ENCODE peak calls at places on chromosomes 11 and 22, in six cellular contexts. One of them, this sample, is unnamed.

GRCh38 chr11:96073536-96073935 is 149.6 kb upstream of the MTMR2 start:
- DNase-seq in tibial nerve: no peak
- DNase-seq in Calu3: peak
- DNase-seq in cardiac fibroblast: no peak
- DNase-seq in glutamatergic neuron: no peak
- DNase-seq in progenitor cell of endocrine pancreas: no peak
- DNase-seq in this sample: no peak

GRCh38 chr11:2860636-2861035 is 24.9 kb downstream of the CDKN1C start:
- DNase-seq in tibial nerve: no peak
- DNase-seq in Calu3: peak
- DNase-seq in cardiac fibroblast: peak
- DNase-seq in glutamatergic neuron: no peak
- DNase-seq in progenitor cell of endocrine pancreas: no peak
- DNase-seq in this sample: peak

GRCh38 chr11:96466607-96467006 is 76.8 kb downstream of the JRKL start:
- DNase-seq in tibial nerve: no peak
- DNase-seq in Calu3: no peak
- DNase-seq in cardiac fibroblast: no peak
- DNase-seq in glutamatergic neuron: no peak
- DNase-seq in progenitor cell of endocrine pancreas: no peak
- DNase-seq in this sample: no peak

GRCh38 chr11:83241291-83241946 is 44.7 kb downstream of the CCDC90B start:
- DNase-seq in tibial nerve: peak
- DNase-seq in Calu3: peak
- DNase-seq in cardiac fibroblast: peak
- DNase-seq in glutamatergic neuron: peak
- DNase-seq in progenitor cell of endocrine pancreas: peak
- DNase-seq in this sample: peak

GRCh38 chr11:114085965-114086364 is 26.5 kb downstream of the ZBTB16 start:
- DNase-seq in tibial nerve: no peak
- DNase-seq in Calu3: no peak
- DNase-seq in cardiac fibroblast: no peak
- DNase-seq in glutamatergic neuron: no peak
- DNase-seq in progenitor cell of endocrine pancreas: no peak
- DNase-seq in this sample: peak

GRCh38 chr11:126930100-126930841 is 70.3 kb downstream of the KIRREL3 start:
- DNase-seq in tibial nerve: no peak
- DNase-seq in Calu3: no peak
- DNase-seq in cardiac fibroblast: no peak
- DNase-seq in glutamatergic neuron: no peak
- DNase-seq in progenitor cell of endocrine pancreas: no peak
- DNase-seq in this sample: no peak

GRCh38 chr11:95229199-95230053 is 1.6 kb downstream of the SESN3 start:
- DNase-seq in tibial nerve: no peak
- DNase-seq in Calu3: no peak
- DNase-seq in cardiac fibroblast: peak
- DNase-seq in glutamatergic neuron: no peak
- DNase-seq in progenitor cell of endocrine pancreas: no peak
- DNase-seq in this sample: peak

GRCh38 chr11:122095950-122096942 is 19.8 kb downstream of the BLID start:
- DNase-seq in tibial nerve: no peak
- DNase-seq in Calu3: no peak
- DNase-seq in cardiac fibroblast: peak
- DNase-seq in glutamatergic neuron: no peak
- DNase-seq in progenitor cell of endocrine pancreas: no peak
- DNase-seq in this sample: peak

GRCh38 chr22:31945478-31945815 is 1.1 kb downstream of the YWHAH start:
- DNase-seq in tibial nerve: no peak
- DNase-seq in Calu3: no peak
- DNase-seq in cardiac fibroblast: no peak
- DNase-seq in glutamatergic neuron: no peak
- DNase-seq in progenitor cell of endocrine pancreas: no peak
- DNase-seq in this sample: no peak

GRCh38 chr11:45045692-45046471 is 95.2 kb upstream of the TP53I11 start:
- DNase-seq in tibial nerve: peak
- DNase-seq in Calu3: peak
- DNase-seq in cardiac fibroblast: peak
- DNase-seq in glutamatergic neuron: no peak
- DNase-seq in progenitor cell of endocrine pancreas: no peak
- DNase-seq in this sample: peak

GRCh38 chr22:41699264-41700104 is at the start of gene MEI1:
- DNase-seq in tibial nerve: peak
- DNase-seq in Calu3: no peak
- DNase-seq in cardiac fibroblast: peak
- DNase-seq in glutamatergic neuron: peak
- DNase-seq in progenitor cell of endocrine pancreas: peak
- DNase-seq in this sample: no peak

GRCh38 chr11:10351435-10351767 is 46.5 kb downstream of the ADM start:
- DNase-seq in tibial nerve: no peak
- DNase-seq in Calu3: no peak
- DNase-seq in cardiac fibroblast: no peak
- DNase-seq in glutamatergic neuron: no peak
- DNase-seq in progenitor cell of endocrine pancreas: no peak
- DNase-seq in this sample: no peak

GRCh38 chr11:95091663-95092062 is 2.0 kb downstream of the ENDOD1 start:
- DNase-seq in tibial nerve: no peak
- DNase-seq in Calu3: no peak
- DNase-seq in cardiac fibroblast: no peak
- DNase-seq in glutamatergic neuron: no peak
- DNase-seq in progenitor cell of endocrine pancreas: no peak
- DNase-seq in this sample: no peak

GRCh38 chr11:96221244-96222070 is 121.5 kb downstream of the MAML2 start:
- DNase-seq in tibial nerve: no peak
- DNase-seq in Calu3: no peak
- DNase-seq in cardiac fibroblast: no peak
- DNase-seq in glutamatergic neuron: no peak
- DNase-seq in progenitor cell of endocrine pancreas: no peak
- DNase-seq in this sample: no peak

GRCh38 chr11:112610996-112611795 is 350.0 kb upstream of the NCAM1 start:
- DNase-seq in tibial nerve: no peak
- DNase-seq in Calu3: no peak
- DNase-seq in cardiac fibroblast: peak
- DNase-seq in glutamatergic neuron: no peak
- DNase-seq in progenitor cell of endocrine pancreas: no peak
- DNase-seq in this sample: peak

GRCh38 chr11:73480677-73481076 is 104.5 kb downstream of the RELT start:
- DNase-seq in tibial nerve: no peak
- DNase-seq in Calu3: no peak
- DNase-seq in cardiac fibroblast: peak
- DNase-seq in glutamatergic neuron: no peak
- DNase-seq in progenitor cell of endocrine pancreas: no peak
- DNase-seq in this sample: peak

GRCh38 chr11:104625246-104625645 is 273.0 kb downstream of the CASP12 start:
- DNase-seq in tibial nerve: no peak
- DNase-seq in Calu3: no peak
- DNase-seq in cardiac fibroblast: peak
- DNase-seq in glutamatergic neuron: no peak
- DNase-seq in progenitor cell of endocrine pancreas: no peak
- DNase-seq in this sample: peak

GRCh38 chr11:15234796-15235195 is 120.1 kb downstream of the INSC start:
- DNase-seq in tibial nerve: no peak
- DNase-seq in Calu3: no peak
- DNase-seq in cardiac fibroblast: no peak
- DNase-seq in glutamatergic neuron: no peak
- DNase-seq in progenitor cell of endocrine pancreas: no peak
- DNase-seq in this sample: no peak

GRCh38 chr11:15233386-15233785 is 118.7 kb downstream of the INSC start:
- DNase-seq in tibial nerve: no peak
- DNase-seq in Calu3: no peak
- DNase-seq in cardiac fibroblast: no peak
- DNase-seq in glutamatergic neuron: no peak
- DNase-seq in progenitor cell of endocrine pancreas: no peak
- DNase-seq in this sample: no peak

GRCh38 chr11:15238856-15239255 is 124.1 kb downstream of the INSC start:
- DNase-seq in tibial nerve: no peak
- DNase-seq in Calu3: no peak
- DNase-seq in cardiac fibroblast: no peak
- DNase-seq in glutamatergic neuron: no peak
- DNase-seq in progenitor cell of endocrine pancreas: no peak
- DNase-seq in this sample: no peak

GRCh38 chr11:15232496-15232895 is 117.8 kb downstream of the INSC start:
- DNase-seq in tibial nerve: no peak
- DNase-seq in Calu3: no peak
- DNase-seq in cardiac fibroblast: no peak
- DNase-seq in glutamatergic neuron: no peak
- DNase-seq in progenitor cell of endocrine pancreas: no peak
- DNase-seq in this sample: no peak

DNA sequence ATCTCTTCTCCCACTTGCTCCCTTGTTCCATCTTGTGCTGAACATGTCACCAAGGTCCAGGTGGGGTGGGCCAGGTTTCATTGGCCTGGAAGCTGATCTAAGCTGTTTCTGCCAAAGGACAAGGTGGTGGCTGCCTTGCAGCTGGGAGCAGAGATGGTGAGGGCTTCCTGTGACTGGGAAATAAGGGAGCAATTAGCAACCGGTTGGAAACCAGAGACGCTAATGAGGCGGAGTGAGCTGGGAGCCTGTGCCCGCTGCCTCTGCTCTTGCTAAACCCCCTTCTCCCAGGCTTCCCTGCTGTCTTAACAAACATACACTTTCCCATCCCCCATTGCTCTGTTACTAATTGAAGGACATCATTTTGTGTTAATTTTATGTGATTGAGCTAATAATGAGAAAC is 121.8 kb downstream of the INSC start:
- DNase-seq in tibial nerve: no peak
- DNase-seq in Calu3: no peak
- DNase-seq in cardiac fibroblast: no peak
- DNase-seq in glutamatergic neuron: no peak
- DNase-seq in progenitor cell of endocrine pancreas: no peak
- DNase-seq in this sample: no peak
- TF ChIP-seq CTCF in tibial nerve: no peak
- TF ChIP-seq CTCF in Calu3: no peak
- TF ChIP-seq CTCF in cardiac fibroblast: no peak
- TF ChIP-seq CTCF in glutamatergic neuron: no peak
- TF ChIP-seq CTCF in progenitor cell of endocrine pancreas: no peak
- TF ChIP-seq CTCF in this sample: no peak

GRCh38 chr11:63641727-63642126 is 27.5 kb upstream of the PLAAT3 start:
- DNase-seq in tibial nerve: no peak
- DNase-seq in Calu3: no peak
- DNase-seq in cardiac fibroblast: peak
- DNase-seq in glutamatergic neuron: no peak
- DNase-seq in progenitor cell of endocrine pancreas: no peak
- DNase-seq in this sample: no peak
- TF ChIP-seq CTCF in tibial nerve: no peak
- TF ChIP-seq CTCF in Calu3: no peak
- TF ChIP-seq CTCF in cardiac fibroblast: no peak
- TF ChIP-seq CTCF in glutamatergic neuron: no peak
- TF ChIP-seq CTCF in progenitor cell of endocrine pancreas: no peak
- TF ChIP-seq CTCF in this sample: peak

GRCh38 chr22:50270302-50271010 is at the start of gene MAPK11:
- DNase-seq in tibial nerve: peak
- DNase-seq in Calu3: peak
- DNase-seq in cardiac fibroblast: peak
- DNase-seq in glutamatergic neuron: peak
- DNase-seq in progenitor cell of endocrine pancreas: peak
- DNase-seq in this sample: peak

GRCh38 chr22:50269573-50270301 is 443 bp downstream of the MAPK11 start:
- DNase-seq in tibial nerve: no peak
- DNase-seq in Calu3: peak
- DNase-seq in cardiac fibroblast: peak
- DNase-seq in glutamatergic neuron: peak
- DNase-seq in progenitor cell of endocrine pancreas: no peak
- DNase-seq in this sample: no peak

GRCh38 chr22:50271011-50271394 is 823 bp upstream of the MAPK11 start:
- DNase-seq in tibial nerve: no peak
- DNase-seq in Calu3: no peak
- DNase-seq in cardiac fibroblast: no peak
- DNase-seq in glutamatergic neuron: no peak
- DNase-seq in progenitor cell of endocrine pancreas: no peak
- DNase-seq in this sample: no peak

GRCh38 chr22:50272103-50272782 is 2.1 kb upstream of the MAPK11 start:
- DNase-seq in tibial nerve: no peak
- DNase-seq in Calu3: no peak
- DNase-seq in cardiac fibroblast: no peak
- DNase-seq in glutamatergic neuron: peak
- DNase-seq in progenitor cell of endocrine pancreas: no peak
- DNase-seq in this sample: no peak

DNA sequence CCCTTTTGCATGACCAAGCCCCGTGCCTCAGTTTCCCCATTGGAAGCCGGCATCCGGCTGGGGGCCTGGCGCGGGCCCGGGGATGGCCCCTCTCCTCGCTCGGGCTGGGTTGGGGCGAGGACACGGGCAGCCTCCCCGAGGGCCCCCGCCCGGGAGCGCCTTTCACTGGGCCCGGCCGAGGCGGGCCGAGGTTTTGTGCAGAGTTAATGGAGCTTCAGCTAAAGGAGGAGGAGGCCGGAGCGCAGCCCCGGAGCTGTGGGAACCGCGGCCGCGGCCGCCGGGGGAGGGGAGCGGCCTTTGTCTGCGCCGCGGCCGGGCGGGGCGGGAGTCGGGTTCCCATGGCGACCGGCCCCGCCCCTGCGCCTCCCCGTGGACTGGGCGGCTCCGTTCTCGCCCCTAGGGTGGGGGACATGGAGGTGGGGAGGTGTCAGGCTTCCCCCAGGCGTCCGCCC is 1.4 kb upstream of the MAPK11 start:
- DNase-seq in tibial nerve: no peak
- DNase-seq in Calu3: peak
- DNase-seq in cardiac fibroblast: peak
- DNase-seq in glutamatergic neuron: peak
- DNase-seq in progenitor cell of endocrine pancreas: no peak
- DNase-seq in this sample: peak
- TF ChIP-seq CTCF in tibial nerve: no peak
- TF ChIP-seq CTCF in Calu3: no peak
- TF ChIP-seq CTCF in cardiac fibroblast: no peak
- TF ChIP-seq CTCF in glutamatergic neuron: no peak
- TF ChIP-seq CTCF in progenitor cell of endocrine pancreas: peak
- TF ChIP-seq CTCF in this sample: no peak

GRCh38 chr22:47504962-47505361 is 742.5 kb downstream of the TBC1D22A start:
- DNase-seq in tibial nerve: no peak
- DNase-seq in Calu3: no peak
- DNase-seq in cardiac fibroblast: no peak
- DNase-seq in glutamatergic neuron: no peak
- DNase-seq in progenitor cell of endocrine pancreas: no peak
- DNase-seq in this sample: no peak

GRCh38 chr22:47497666-47498065 is 735.2 kb downstream of the TBC1D22A start:
- DNase-seq in tibial nerve: no peak
- DNase-seq in Calu3: no peak
- DNase-seq in cardiac fibroblast: no peak
- DNase-seq in glutamatergic neuron: no peak
- DNase-seq in progenitor cell of endocrine pancreas: no peak
- DNase-seq in this sample: no peak

GRCh38 chr22:47495102-47495501 is 732.7 kb downstream of the TBC1D22A start:
- DNase-seq in tibial nerve: no peak
- DNase-seq in Calu3: no peak
- DNase-seq in cardiac fibroblast: no peak
- DNase-seq in glutamatergic neuron: no peak
- DNase-seq in progenitor cell of endocrine pancreas: no peak
- DNase-seq in this sample: no peak

GRCh38 chr22:47498969-47499368 is 736.5 kb downstream of the TBC1D22A start:
- DNase-seq in tibial nerve: no peak
- DNase-seq in Calu3: no peak
- DNase-seq in cardiac fibroblast: no peak
- DNase-seq in glutamatergic neuron: no peak
- DNase-seq in progenitor cell of endocrine pancreas: no peak
- DNase-seq in this sample: no peak
- TF ChIP-seq CTCF in tibial nerve: no peak
- TF ChIP-seq CTCF in Calu3: no peak
- TF ChIP-seq CTCF in cardiac fibroblast: no peak
- TF ChIP-seq CTCF in glutamatergic neuron: no peak
- TF ChIP-seq CTCF in progenitor cell of endocrine pancreas: no peak
- TF ChIP-seq CTCF in this sample: no peak

This sample was measured in MCF 10A.